ENCODE peak calls at places on chromosome 21, in eight cellular contexts. One of them, this sample, is unnamed.

GRCh38 chr21:14538477-14538876 is 7.6 kb downstream of the SAMSN1 start:
- DNase-seq in HEK293T: no peak
- DNase-seq in AG04450: no peak
- DNase-seq in mesothelial cell of epicardium: no peak
- DNase-seq in T follicular helper cell: no peak
- DNase-seq in CD8-positive, alpha-beta memory T cell: no peak
- DNase-seq in NCI-H774: no peak
- DNase-seq in EL: no peak
- DNase-seq in this sample: no peak

GRCh38 chr21:44083631-44084291 is 23.4 kb upstream of the PWP2 start:
- DNase-seq in CD8-positive, alpha-beta memory T cell: peak; percentile 83
- DNase-seq in HEK293T: no peak
- DNase-seq in NCI-H774: no peak
- DNase-seq in mesothelial cell of epicardium: no peak
- DNase-seq in EL: no peak
- DNase-seq in T follicular helper cell: peak; percentile 66
- DNase-seq in AG04450: no peak
- DNase-seq in this sample: no peak

GRCh38 chr21:25528511-25528910 is 78.8 kb downstream of the MRPL39 start:
- DNase-seq in T follicular helper cell: no peak
- DNase-seq in EL: no peak
- DNase-seq in mesothelial cell of epicardium: no peak
- DNase-seq in HEK293T: no peak
- DNase-seq in AG04450: no peak
- DNase-seq in CD8-positive, alpha-beta memory T cell: no peak
- DNase-seq in NCI-H774: no peak
- DNase-seq in this sample: no peak

GRCh38 chr21:41137401-41137800 is 30.6 kb upstream of the BACE2 start:
- DNase-seq in NCI-H774: no peak
- DNase-seq in HEK293T: no peak
- DNase-seq in CD8-positive, alpha-beta memory T cell: no peak
- DNase-seq in mesothelial cell of epicardium: no peak
- DNase-seq in T follicular helper cell: no peak
- DNase-seq in EL: no peak
- DNase-seq in AG04450: no peak
- DNase-seq in this sample: no peak

GRCh38 chr21:25560151-25560783 is 47.0 kb downstream of the MRPL39 start:
- DNase-seq in AG04450: no peak
- DNase-seq in NCI-H774: no peak
- DNase-seq in HEK293T: no peak
- DNase-seq in T follicular helper cell: no peak
- DNase-seq in CD8-positive, alpha-beta memory T cell: no peak
- DNase-seq in mesothelial cell of epicardium: no peak
- DNase-seq in EL: peak; percentile 26
- DNase-seq in this sample: no peak

GRCh38 chr21:25421327-25422028 is 185.8 kb downstream of the MRPL39 start:
- DNase-seq in HEK293T: peak; percentile 15
- DNase-seq in CD8-positive, alpha-beta memory T cell: peak; percentile 64
- DNase-seq in mesothelial cell of epicardium: no peak
- DNase-seq in AG04450: peak; percentile 21
- DNase-seq in EL: peak; percentile 68
- DNase-seq in NCI-H774: peak; percentile 46
- DNase-seq in T follicular helper cell: peak; percentile 27
- DNase-seq in this sample: peak; percentile 9

GRCh38 chr21:42437786-42438185 is 34.1 kb downstream of the UBASH3A start:
- DNase-seq in HEK293T: no peak
- DNase-seq in T follicular helper cell: no peak
- DNase-seq in AG04450: no peak
- DNase-seq in EL: no peak
- DNase-seq in CD8-positive, alpha-beta memory T cell: no peak
- DNase-seq in NCI-H774: no peak
- DNase-seq in mesothelial cell of epicardium: no peak
- DNase-seq in this sample: peak; percentile 9

GRCh38 chr21:25297117-25297516 is 310.2 kb downstream of the MRPL39 start:
- DNase-seq in T follicular helper cell: no peak
- DNase-seq in HEK293T: no peak
- DNase-seq in CD8-positive, alpha-beta memory T cell: no peak
- DNase-seq in mesothelial cell of epicardium: no peak
- DNase-seq in AG04450: no peak
- DNase-seq in NCI-H774: no peak
- DNase-seq in EL: no peak
- DNase-seq in this sample: no peak

GRCh38 chr21:41283211-41283818 is 33.3 kb upstream of the FAM3B start:
- DNase-seq in NCI-H774: peak; percentile 27
- DNase-seq in AG04450: peak; percentile 65
- DNase-seq in mesothelial cell of epicardium: no peak
- DNase-seq in EL: peak; percentile 79
- DNase-seq in T follicular helper cell: peak; percentile 32
- DNase-seq in HEK293T: peak; percentile 74
- DNase-seq in CD8-positive, alpha-beta memory T cell: peak; percentile 60
- DNase-seq in this sample: peak; percentile 55

GRCh38 chr21:41170442-41170841 is 2.5 kb downstream of the BACE2 start:
- DNase-seq in T follicular helper cell: no peak
- DNase-seq in CD8-positive, alpha-beta memory T cell: no peak
- DNase-seq in AG04450: no peak
- DNase-seq in NCI-H774: no peak
- DNase-seq in EL: peak; percentile 39
- DNase-seq in mesothelial cell of epicardium: no peak
- DNase-seq in HEK293T: peak; percentile 66
- DNase-seq in this sample: no peak

GRCh38 chr21:35367558-35367957 is 318.5 kb upstream of the RUNX1 start:
- DNase-seq in mesothelial cell of epicardium: no peak
- DNase-seq in CD8-positive, alpha-beta memory T cell: no peak
- DNase-seq in T follicular helper cell: no peak
- DNase-seq in NCI-H774: no peak
- DNase-seq in EL: no peak
- DNase-seq in HEK293T: no peak
- DNase-seq in AG04450: no peak
- DNase-seq in this sample: no peak

GRCh38 chr21:41260428-41260827 is 56.2 kb upstream of the FAM3B start:
- DNase-seq in mesothelial cell of epicardium: no peak
- DNase-seq in HEK293T: no peak
- DNase-seq in NCI-H774: no peak
- DNase-seq in AG04450: no peak
- DNase-seq in CD8-positive, alpha-beta memory T cell: no peak
- DNase-seq in EL: no peak
- DNase-seq in T follicular helper cell: no peak
- DNase-seq in this sample: no peak

GRCh38 chr21:45640001-45640887 is 3.3 kb upstream of the PCBP3 start:
- DNase-seq in mesothelial cell of epicardium: no peak
- DNase-seq in CD8-positive, alpha-beta memory T cell: no peak
- DNase-seq in AG04450: no peak
- DNase-seq in T follicular helper cell: no peak
- DNase-seq in EL: no peak
- DNase-seq in HEK293T: no peak
- DNase-seq in NCI-H774: no peak
- DNase-seq in this sample: no peak

GRCh38 chr21:35933466-35933865 is 126.9 kb downstream of the SETD4 start:
- DNase-seq in T follicular helper cell: no peak
- DNase-seq in CD8-positive, alpha-beta memory T cell: no peak
- DNase-seq in NCI-H774: no peak
- DNase-seq in HEK293T: no peak
- DNase-seq in EL: peak; percentile 94
- DNase-seq in AG04450: no peak
- DNase-seq in mesothelial cell of epicardium: no peak
- DNase-seq in this sample: peak; percentile 69

GRCh38 chr21:43817157-43818086 is 28.0 kb downstream of the RRP1 start:
- DNase-seq in CD8-positive, alpha-beta memory T cell: peak; percentile 41
- DNase-seq in AG04450: no peak
- DNase-seq in HEK293T: no peak
- DNase-seq in NCI-H774: no peak
- DNase-seq in T follicular helper cell: no peak
- DNase-seq in EL: no peak
- DNase-seq in mesothelial cell of epicardium: no peak
- DNase-seq in this sample: no peak

GRCh38 chr21:16502273-16502672 is 772.5 kb downstream of the USP25 start:
- DNase-seq in T follicular helper cell: no peak
- DNase-seq in HEK293T: no peak
- DNase-seq in mesothelial cell of epicardium: no peak
- DNase-seq in CD8-positive, alpha-beta memory T cell: no peak
- DNase-seq in NCI-H774: no peak
- DNase-seq in EL: no peak
- DNase-seq in AG04450: no peak
- DNase-seq in this sample: no peak

GRCh38 chr21:46122758-46123683 is 25.1 kb downstream of the COL6A2 start:
- DNase-seq in CD8-positive, alpha-beta memory T cell: no peak
- DNase-seq in NCI-H774: no peak
- DNase-seq in AG04450: no peak
- DNase-seq in HEK293T: no peak
- DNase-seq in T follicular helper cell: no peak
- DNase-seq in EL: no peak
- DNase-seq in mesothelial cell of epicardium: no peak
- DNase-seq in this sample: no peak

GRCh38 chr21:31117046-31117916 is 79.0 kb upstream of the KRTAP19-8 start:
- DNase-seq in T follicular helper cell: no peak
- DNase-seq in AG04450: peak; percentile 24
- DNase-seq in NCI-H774: no peak
- DNase-seq in HEK293T: no peak
- DNase-seq in EL: peak; percentile 71
- DNase-seq in CD8-positive, alpha-beta memory T cell: no peak
- DNase-seq in mesothelial cell of epicardium: no peak
- DNase-seq in this sample: peak; percentile 21

GRCh38 chr21:37717534-37717933 is 198.7 kb downstream of the KCNJ6 start:
- DNase-seq in EL: no peak
- DNase-seq in CD8-positive, alpha-beta memory T cell: no peak
- DNase-seq in mesothelial cell of epicardium: no peak
- DNase-seq in T follicular helper cell: no peak
- DNase-seq in HEK293T: no peak
- DNase-seq in NCI-H774: no peak
- DNase-seq in AG04450: no peak
- DNase-seq in this sample: no peak

GRCh38 chr21:35643176-35643575 is 417.1 kb downstream of the SETD4 start:
- DNase-seq in CD8-positive, alpha-beta memory T cell: no peak
- DNase-seq in AG04450: no peak
- DNase-seq in NCI-H774: no peak
- DNase-seq in T follicular helper cell: no peak
- DNase-seq in EL: peak; percentile 74
- DNase-seq in HEK293T: no peak
- DNase-seq in mesothelial cell of epicardium: no peak
- DNase-seq in this sample: no peak

GRCh38 chr21:45536301-45537081 is 5.7 kb downstream of the SLC19A1 start:
- DNase-seq in mesothelial cell of epicardium: no peak
- DNase-seq in CD8-positive, alpha-beta memory T cell: peak; percentile 44
- DNase-seq in HEK293T: no peak
- DNase-seq in AG04450: no peak
- DNase-seq in NCI-H774: no peak
- DNase-seq in T follicular helper cell: no peak
- DNase-seq in EL: no peak
- DNase-seq in this sample: no peak

GRCh38 chr21:33219300-33219699 is 10.4 kb upstream of the IFNAR2 start:
- DNase-seq in CD8-positive, alpha-beta memory T cell: no peak
- DNase-seq in NCI-H774: no peak
- DNase-seq in T follicular helper cell: no peak
- DNase-seq in AG04450: no peak
- DNase-seq in HEK293T: no peak
- DNase-seq in EL: no peak
- DNase-seq in mesothelial cell of epicardium: no peak
- DNase-seq in this sample: no peak

GRCh38 chr21:27580276-27580675 is 613.4 kb upstream of the ADAMTS5 start:
- DNase-seq in EL: peak; percentile 66
- DNase-seq in AG04450: no peak
- DNase-seq in mesothelial cell of epicardium: no peak
- DNase-seq in NCI-H774: no peak
- DNase-seq in CD8-positive, alpha-beta memory T cell: no peak
- DNase-seq in HEK293T: no peak
- DNase-seq in T follicular helper cell: no peak
- DNase-seq in this sample: no peak

GRCh38 chr21:38769253-38769780 is 36.4 kb upstream of the ETS2 start:
- DNase-seq in T follicular helper cell: no peak
- DNase-seq in CD8-positive, alpha-beta memory T cell: no peak
- DNase-seq in EL: peak; percentile 92
- DNase-seq in NCI-H774: peak; percentile 25
- DNase-seq in HEK293T: no peak
- DNase-seq in AG04450: peak; percentile 81
- DNase-seq in mesothelial cell of epicardium: no peak
- DNase-seq in this sample: no peak

GRCh38 chr21:27807596-27807995 is 840.7 kb upstream of the ADAMTS5 start:
- DNase-seq in NCI-H774: no peak
- DNase-seq in mesothelial cell of epicardium: no peak
- DNase-seq in AG04450: no peak
- DNase-seq in CD8-positive, alpha-beta memory T cell: no peak
- DNase-seq in T follicular helper cell: no peak
- DNase-seq in HEK293T: no peak
- DNase-seq in EL: peak; percentile 73
- DNase-seq in this sample: no peak

GRCh38 chr21:37393786-37394185 is 27.2 kb downstream of the DYRK1A start:
- DNase-seq in AG04450: no peak
- DNase-seq in mesothelial cell of epicardium: no peak
- DNase-seq in HEK293T: no peak
- DNase-seq in CD8-positive, alpha-beta memory T cell: no peak
- DNase-seq in EL: no peak
- DNase-seq in T follicular helper cell: no peak
- DNase-seq in NCI-H774: no peak
- DNase-seq in this sample: no peak

GRCh38 chr21:45638707-45639106 is 4.8 kb upstream of the PCBP3 start:
- DNase-seq in EL: no peak
- DNase-seq in HEK293T: no peak
- DNase-seq in AG04450: no peak
- DNase-seq in T follicular helper cell: no peak
- DNase-seq in mesothelial cell of epicardium: no peak
- DNase-seq in NCI-H774: no peak
- DNase-seq in CD8-positive, alpha-beta memory T cell: no peak
- DNase-seq in this sample: no peak

GRCh38 chr21:44920694-44921604 is at the start of gene ITGB2:
- DNase-seq in CD8-positive, alpha-beta memory T cell: peak; percentile 81
- DNase-seq in mesothelial cell of epicardium: no peak
- DNase-seq in T follicular helper cell: peak; percentile 28
- DNase-seq in EL: no peak
- DNase-seq in HEK293T: no peak
- DNase-seq in AG04450: no peak
- DNase-seq in NCI-H774: no peak
- DNase-seq in this sample: no peak

GRCh38 chr21:27475363-27475955 is 508.6 kb upstream of the ADAMTS5 start:
- DNase-seq in AG04450: no peak
- DNase-seq in NCI-H774: peak; percentile 1
- DNase-seq in CD8-positive, alpha-beta memory T cell: no peak
- DNase-seq in mesothelial cell of epicardium: no peak
- DNase-seq in HEK293T: no peak
- DNase-seq in EL: no peak
- DNase-seq in T follicular helper cell: no peak
- DNase-seq in this sample: no peak

This sample was measured in smooth muscle cell of the brain vasculature.